ENCODE peak calls at places on chromosomes 7 and 10, in seven cellular contexts. C is heart left ventricle, I is NB4, V is H54, Z is A549, M is GM12891, Y is spleen. A is an unnamed sample.

GRCh38 chr7:120583835-120584586 is 273.9 kb downstream of the TSPAN12 start:
- DNase-seq in M (no peak), C (no peak), Y (no peak), I (no peak), Z (no peak), V (peak; percentile 23), A (no peak)

GRCh38 chr7:52017802-52018679 is 701.4 kb upstream of the COBL start:
- DNase-seq in Y (no peak), M (no peak), Z (peak; percentile 19), C (no peak), I (peak; percentile 62), V (peak; percentile 50), A (no peak)

GRCh38 chr10:44908071-44908709 is 2.9 kb upstream of the TMEM72 start:
- DNase-seq in I (no peak), Z (no peak), Y (no peak), M (no peak), V (no peak), C (no peak), A (no peak)

GRCh38 chr7:26508481-26508880 is 216.8 kb downstream of the SNX10 start:
- DNase-seq in Z (no peak), I (no peak), C (no peak), M (no peak), V (no peak), Y (no peak), A (no peak)

GRCh38 chr7:27606270-27607209 is 56.1 kb downstream of the HIBADH start:
- DNase-seq in Y (no peak), V (no peak), M (no peak), I (peak; percentile 33), Z (no peak), C (no peak), A (peak; percentile 81)

GRCh38 chr7:21086688-21087087 is 300.0 kb upstream of the SP8 start:
- DNase-seq in M (no peak), I (no peak), C (no peak), V (no peak), Z (no peak), Y (no peak), A (no peak)

GRCh38 chr7:106166651-106167342 is 54.7 kb upstream of the SYPL1 start:
- DNase-seq in C (no peak), V (peak; percentile 45), I (peak; percentile 79), M (no peak), Y (no peak), Z (peak; percentile 68), A (no peak)

GRCh38 chr7:150964593-150965111 is 13.5 kb downstream of the KCNH2 start:
- DNase-seq in M (no peak), C (peak; percentile 96), V (no peak), I (peak; percentile 70), Z (peak; percentile 41), Y (no peak), A (peak; percentile 51)

GRCh38 chr7:50557114-50557513 is 8.1 kb downstream of the DDC start:
- DNase-seq in Y (no peak), I (no peak), M (no peak), C (no peak), Z (no peak), V (no peak), A (no peak)

GRCh38 chr7:17944720-17945119 is 4.4 kb upstream of the SNX13 start:
- DNase-seq in V (no peak), C (no peak), Z (peak; percentile 13), I (no peak), Y (no peak), M (no peak), A (no peak)

GRCh38 chr7:156764016-156764669 is 123.6 kb downstream of the RNF32 start:
- DNase-seq in V (no peak), I (peak; percentile 51), C (peak; percentile 64), Z (peak; percentile 69), Y (no peak), M (no peak), A (peak; percentile 80)

GRCh38 chr7:74424291-74424880 is 29.3 kb upstream of the GTF2IRD1 start:
- DNase-seq in C (peak; percentile 7), I (no peak), Y (no peak), V (no peak), Z (no peak), M (no peak), A (no peak)

GRCh38 chr10:44972874-44973306 is 5.7 kb downstream of the DEPP1 start:
- DNase-seq in Y (peak; percentile 78), M (no peak), I (no peak), V (no peak), Z (no peak), C (no peak), A (no peak)

GRCh38 chr7:152925412-152926147 is 166.0 kb downstream of the ACTR3B start:
- DNase-seq in I (no peak), C (no peak), M (no peak), V (no peak), Z (no peak), Y (no peak), A (no peak)

GRCh38 chr10:71817831-71818268 is 33.2 kb downstream of the PSAP start:
- DNase-seq in M (no peak), Z (no peak), C (peak; percentile 76), I (no peak), V (no peak), Y (peak; percentile 93), A (no peak)

GRCh38 chr10:84184517-84184916 is 9.8 kb upstream of the CDHR1 start:
- DNase-seq in I (no peak), Y (no peak), V (no peak), Z (no peak), C (no peak), M (no peak), A (no peak)

GRCh38 chr7:38660427-38661099 is 29.4 kb upstream of the AMPH start:
- DNase-seq in I (peak; percentile 73), M (peak; percentile 14), Z (peak; percentile 15), C (peak; percentile 35), V (peak; percentile 21), Y (peak; percentile 81), A (no peak)

GRCh38 chr10:103671126-103671525 is 177.6 kb downstream of the NEURL1 start:
- DNase-seq in Y (no peak), C (no peak), Z (no peak), I (no peak), M (no peak), V (no peak), A (no peak)

GRCh38 chr10:536371-536925 is 153.0 kb downstream of the DIP2C start:
- DNase-seq in Z (no peak), C (no peak), Y (no peak), M (no peak), V (no peak), I (no peak), A (no peak)

GRCh38 chr10:77513783-77514331 is 123.8 kb downstream of the KCNMA1 start:
- DNase-seq in Z (peak; percentile 55), I (peak; percentile 37), Y (no peak), M (no peak), C (peak; percentile 54), V (peak; percentile 94), A (no peak)

GRCh38 chr10:36191009-36191408 is 548.9 kb upstream of the FZD8 start:
- DNase-seq in I (no peak), Y (no peak), C (no peak), M (no peak), V (no peak), Z (no peak), A (no peak)

GRCh38 chr10:5434017-5434753 is 21.8 kb downstream of the NET1 start:
- DNase-seq in Y (no peak), V (no peak), C (no peak), I (peak; percentile 38), Z (peak; percentile 40), M (no peak), A (no peak)

GRCh38 chr7:44887293-44887692 is 2.0 kb upstream of the PURB start:
- DNase-seq in I (no peak), C (no peak), Z (no peak), M (no peak), V (no peak), Y (no peak), A (no peak)

GRCh38 chr7:44883961-44884360 is 1.4 kb downstream of the PURB start:
- DNase-seq in M (no peak), Z (no peak), Y (no peak), I (no peak), C (no peak), V (no peak), A (no peak)

GRCh38 chr7:44882899-44883298 is 2.4 kb downstream of the PURB start:
- DNase-seq in I (peak; percentile 19), Z (no peak), V (no peak), C (no peak), Y (no peak), M (no peak), A (no peak)

GRCh38 chr7:44885394-44886317 is at the start of gene PURB:
- DNase-seq in V (peak; percentile 99), I (peak; percentile 100), Y (peak; percentile 98), C (peak; percentile 95), Z (peak; percentile 90), M (peak; percentile 80), A (peak; percentile 97)

GRCh38 chr7:44884553-44885393 is 557 bp downstream of the PURB start:
- DNase-seq in V (peak; percentile 42), I (peak; percentile 76), Z (no peak), Y (peak; percentile 93), M (no peak), C (peak; percentile 75), A (peak; percentile 63)
- TF ChIP-seq POLR2A in V (peak; percentile 58), I (no peak), Z (no peak), Y (no peak), M (no peak), C (no peak), A (no peak)

DNA sequence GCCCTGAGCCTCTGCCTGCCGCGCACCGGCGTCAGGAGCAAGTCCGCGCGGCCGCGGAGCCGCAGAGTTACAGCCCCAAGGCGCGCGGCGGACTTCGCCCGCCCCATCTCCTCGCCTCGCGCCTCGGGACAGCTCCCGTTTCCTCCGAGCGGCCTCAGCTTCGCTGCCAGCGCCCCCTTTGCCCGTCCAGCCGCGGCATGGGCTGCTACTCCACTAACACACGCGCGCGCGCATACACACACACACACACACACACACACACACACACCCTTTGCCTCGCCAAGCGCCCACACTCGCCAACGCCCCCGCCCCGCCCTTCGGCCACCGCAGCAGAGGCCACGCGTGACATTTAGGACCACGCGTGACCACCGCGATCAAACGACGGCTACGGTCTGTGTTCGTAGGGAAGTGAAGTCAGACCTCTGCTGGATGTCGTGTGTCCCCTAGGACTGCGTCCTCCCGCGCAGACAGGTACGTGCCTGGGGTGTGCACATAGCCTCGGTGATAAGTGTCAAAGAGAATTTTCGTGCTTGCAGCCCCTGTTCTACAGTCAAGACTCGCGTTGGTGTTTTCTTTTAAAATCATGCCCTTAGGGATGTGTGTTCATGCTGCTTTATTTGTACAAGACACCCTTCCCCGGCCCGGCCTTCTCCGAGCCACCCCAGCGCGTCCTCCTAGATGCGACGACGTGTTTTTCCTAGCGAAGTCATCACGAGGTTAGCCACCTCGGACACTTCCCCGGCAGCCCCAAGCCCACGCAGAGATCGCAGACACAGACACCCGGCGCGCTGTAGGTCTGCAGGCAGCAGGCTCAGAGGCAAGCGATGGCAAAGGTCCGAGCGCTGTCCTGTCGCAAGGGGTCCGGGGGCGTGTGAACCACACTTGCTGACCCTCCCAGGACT is 890 bp downstream of the MKX start:
- DNase-seq in Z (no peak), M (peak; percentile 5), Y (peak; percentile 76), V (peak; percentile 34), C (peak; percentile 25), I (peak; percentile 40), A (peak; percentile 28)
- TF ChIP-seq POLR2A in Z (no peak), M (no peak), Y (no peak), V (no peak), C (no peak), I (no peak), A (no peak)

GRCh38 chr10:14585287-14586193 is 189.2 kb downstream of the FAM107B start:
- DNase-seq in C (no peak), Y (no peak), I (no peak), V (no peak), M (no peak), Z (no peak), A (no peak)
- TF ChIP-seq POLR2A in C (no peak), Y (no peak), I (no peak), V (no peak), M (peak; percentile 60), Z (no peak), A (no peak)

GRCh38 chr10:96072673-96073072 is 29.3 kb downstream of the CCNJ start:
- DNase-seq in Y (no peak), Z (no peak), M (no peak), C (no peak), I (no peak), V (no peak), A (no peak)
- TF ChIP-seq POLR2A in Y (no peak), Z (no peak), M (no peak), C (no peak), I (no peak), V (no peak), A (no peak)